ENCODE peak calls at places on chromosomes 13 and 19, in ten cellular contexts. P is B cell; Q is RPMI8226; Y is heart right ventricle; C is PC-3; H is AG04449; F is stimulated activated CD8-positive, alpha-beta memory T cell treated with anti-CD3 and anti-CD28 coated beads, Interleukin-12 subunit alpha, Interleukin-12 subunit beta, amount 100 ng/mL, for 4 hours; G is fibroblast of pulmonary artery; X is GM13976; W is NCI-H2029. V is an unnamed sample.

GRCh38 chr13:110126391-110126961 is 180.5 kb downstream of the COL4A1 start:
- DNase-seq in P (no peak), Q (no peak), Y (peak; percentile 77), C (peak; percentile 89), H (peak; percentile 93), F (no peak), G (peak; percentile 98), X (no peak), W (peak; percentile 78), V (no peak)

GRCh38 chr13:21060063-21060826 is 1.1 kb downstream of the LATS2 start:
- DNase-seq in P (no peak), Q (no peak), Y (peak; percentile 42), C (peak; percentile 33), H (no peak), F (no peak), G (peak; percentile 59), X (peak; percentile 47), W (no peak), V (no peak)

GRCh38 chr13:47794963-47795362 is 206.1 kb downstream of the SUCLA2 start:
- DNase-seq in P (no peak), Q (no peak), Y (no peak), C (peak; percentile 29), H (no peak), F (no peak), G (peak; percentile 27), X (peak; percentile 26), W (no peak), V (peak; percentile 38)

GRCh38 chr19:10554760-10555612 is 10.8 kb downstream of the KRI1 start:
- DNase-seq in P (no peak), Q (no peak), Y (no peak), C (no peak), H (no peak), F (no peak), G (no peak), X (no peak), W (no peak), V (no peak)

GRCh38 chr13:25882732-25883357 is 169.0 kb downstream of the SHISA2 start:
- DNase-seq in P (no peak), Q (no peak), Y (no peak), C (no peak), H (no peak), F (no peak), G (no peak), X (no peak), W (no peak), V (no peak)

GRCh38 chr13:81393686-81394085 is 1052.8 kb upstream of the SPRY2 start:
- DNase-seq in P (no peak), Q (no peak), Y (no peak), C (no peak), H (no peak), F (no peak), G (no peak), X (no peak), W (no peak), V (no peak)

GRCh38 chr19:12015753-12016116 is 19.7 kb downstream of the ZNF433 start:
- DNase-seq in P (no peak), Q (no peak), Y (no peak), C (no peak), H (no peak), F (no peak), G (no peak), X (no peak), W (no peak), V (no peak)

GRCh38 chr19:35011091-35011689 is 11.1 kb downstream of the GRAMD1A start:
- DNase-seq in P (no peak), Q (no peak), Y (no peak), C (no peak), H (no peak), F (no peak), G (no peak), X (no peak), W (no peak), V (no peak)

GRCh38 chr19:2042485-2043268 is 8.4 kb downstream of the MKNK2 start:
- DNase-seq in P (no peak), Q (no peak), Y (peak; percentile 45), C (no peak), H (no peak), F (no peak), G (no peak), X (no peak), W (no peak), V (no peak)

GRCh38 chr19:19211499-19212432 is at the start of gene NCAN:
- DNase-seq in P (no peak), Q (no peak), Y (no peak), C (no peak), H (no peak), F (no peak), G (no peak), X (no peak), W (no peak), V (no peak)